ENCODE peak calls at places on chromosomes 4 and X, in seven cellular contexts. B is LoVo, S is cerebellar cortex, W is Calu3, T is germinal center, M is M059J, K is kidney tubule cell. Z is an unnamed sample.

GRCh38 chr4:169439244-169439643 is 168.5 kb upstream of the SH3RF1 start:
- DNase-seq in B (no peak), S (no peak), W (no peak), T (no peak), M (no peak), K (no peak), Z (no peak)

GRCh38 chr4:11585506-11585905 is 156.8 kb upstream of the HS3ST1 start:
- DNase-seq in B (peak), S (peak), W (peak), T (no peak), M (peak), K (peak), Z (no peak)

GRCh38 chr4:40548256-40548655 is 81.4 kb downstream of the RBM47 start:
- DNase-seq in B (no peak), S (no peak), W (no peak), T (no peak), M (peak), K (peak), Z (no peak)

GRCh38 chrX:39809326-39809725 is 288.4 kb downstream of the BCOR start:
- DNase-seq in B (no peak), S (no peak), W (no peak), T (no peak), M (peak), K (peak), Z (no peak)

GRCh38 chr4:153222162-153222789 is 18.0 kb downstream of the TRIM2 start:
- DNase-seq in B (peak), S (peak), W (peak), T (peak), M (peak), K (peak), Z (no peak)

GRCh38 chr4:33959519-33959918 is 2284.8 kb downstream of the ARAP2 start:
- DNase-seq in B (no peak), S (no peak), W (no peak), T (no peak), M (peak), K (no peak), Z (no peak)

GRCh38 chr4:48954314-48954713 is 31.8 kb upstream of the CWH43 start:
- DNase-seq in B (no peak), S (no peak), W (no peak), T (no peak), M (no peak), K (no peak), Z (no peak)

GRCh38 chr4:140092094-140092820 is 61.7 kb downstream of the MAML3 start:
- DNase-seq in B (peak), S (peak), W (peak), T (no peak), M (peak), K (no peak), Z (no peak)

GRCh38 chr4:17066972-17067371 is 168.5 kb upstream of the LDB2 start:
- DNase-seq in B (no peak), S (no peak), W (no peak), T (no peak), M (peak), K (peak), Z (no peak)

GRCh38 chr4:88005086-88005485 is 2.3 kb upstream of the PKD2 start:
- DNase-seq in B (no peak), S (no peak), W (no peak), T (no peak), M (peak), K (no peak), Z (no peak)

GRCh38 chrX:314781-315595 is 3.6 kb downstream of the GTPBP6 start:
- DNase-seq in B (no peak), S (no peak), W (no peak), T (no peak), M (no peak), K (no peak), Z (no peak)

GRCh38 chrX:45669715-45670360 is 469.2 kb upstream of the DIPK2B start:
- DNase-seq in B (no peak), S (no peak), W (no peak), T (no peak), M (peak), K (no peak), Z (no peak)

GRCh38 chrX:132331000-132331399 is 111.8 kb upstream of the RAP2C start:
- DNase-seq in B (no peak), S (no peak), W (no peak), T (no peak), M (no peak), K (no peak), Z (no peak)

GRCh38 chr4:123159479-123159878 is 237.1 kb upstream of the NUDT6 start:
- DNase-seq in B (no peak), S (no peak), W (no peak), T (no peak), M (no peak), K (no peak), Z (no peak)

GRCh38 chr4:139986621-139987510 is 167.1 kb downstream of the MAML3 start:
- DNase-seq in B (no peak), S (peak), W (no peak), T (no peak), M (no peak), K (no peak), Z (no peak)

GRCh38 chr4:105194328-105195231 is 47.9 kb downstream of the TET2 start:
- DNase-seq in B (no peak), S (no peak), W (no peak), T (no peak), M (no peak), K (peak), Z (no peak)

GRCh38 chrX:47047989-47048388 is 30.3 kb upstream of the RGN start:
- DNase-seq in B (no peak), S (no peak), W (no peak), T (no peak), M (no peak), K (peak), Z (no peak)

GRCh38 chr4:62544428-62544827 is 1344.3 kb downstream of the ADGRL3 start:
- DNase-seq in B (no peak), S (no peak), W (no peak), T (no peak), M (no peak), K (no peak), Z (no peak)

Z was measured in OCI-LY7.